ENCODE peak calls at places on chromosome 15, in four cellular contexts. K is IMR-90, F is GM12878, B is K562. Y is an unnamed sample.

GRCh38 chr15:65914981-65915925 is 46.0 kb downstream of the RAB11A start:
- DNase-seq in K (no peak), F (no peak), B (no peak), Y (no peak)

GRCh38 chr15:80929225-80929624 is 60.4 kb downstream of the MESD start:
- DNase-seq in K (peak; percentile 89), F (no peak), B (no peak), Y (no peak)

GRCh38 chr15:35557544-35557943 is 11.6 kb upstream of the DPH6 start:
- DNase-seq in K (peak; percentile 90), F (no peak), B (peak; percentile 87), Y (no peak)

GRCh38 chr15:56772868-56773639 is 39.7 kb upstream of the ZNF280D start:
- DNase-seq in K (peak; percentile 74), F (no peak), B (no peak), Y (no peak)

GRCh38 chr15:31081568-31082250 is 19.8 kb downstream of the TRPM1 start:
- DNase-seq in K (no peak), F (no peak), B (no peak), Y (no peak)

GRCh38 chr15:50977157-50977556 is 68.7 kb downstream of the AP4E1 start:
- DNase-seq in K (peak; percentile 54), F (no peak), B (no peak), Y (no peak)

GRCh38 chr15:49675051-49675450 is 54.2 kb downstream of the DTWD1 start:
- DNase-seq in K (peak; percentile 87), F (no peak), B (no peak), Y (peak; percentile 5)

GRCh38 chr15:99452010-99452409 is 113.8 kb upstream of the MEF2A start:
- DNase-seq in K (no peak), F (no peak), B (no peak), Y (no peak)

GRCh38 chr15:52466134-52466701 is 62.5 kb downstream of the MYO5A start:
- DNase-seq in K (no peak), F (peak; percentile 97), B (no peak), Y (no peak)

GRCh38 chr15:58355965-58356358 is 75.8 kb upstream of the LIPC start:
- DNase-seq in K (no peak), F (no peak), B (no peak), Y (no peak)

GRCh38 chr15:58360421-58361090 is 71.2 kb upstream of the LIPC start:
- DNase-seq in K (no peak), F (no peak), B (no peak), Y (no peak)

GRCh38 chr15:58362262-58362922 is 69.4 kb upstream of the LIPC start:
- DNase-seq in K (no peak), F (no peak), B (no peak), Y (no peak)

GRCh38 chr15:58357529-58358476 is 74.0 kb upstream of the LIPC start:
- DNase-seq in K (peak; percentile 76), F (no peak), B (no peak), Y (peak; percentile 27)

GRCh38 chr15:58361291-58361759 is 70.5 kb upstream of the LIPC start:
- DNase-seq in K (peak; percentile 99), F (no peak), B (no peak), Y (no peak)
- TF ChIP-seq FOS in K (peak; percentile 30), F (no peak), B (no peak), Y (no peak)

DNA sequence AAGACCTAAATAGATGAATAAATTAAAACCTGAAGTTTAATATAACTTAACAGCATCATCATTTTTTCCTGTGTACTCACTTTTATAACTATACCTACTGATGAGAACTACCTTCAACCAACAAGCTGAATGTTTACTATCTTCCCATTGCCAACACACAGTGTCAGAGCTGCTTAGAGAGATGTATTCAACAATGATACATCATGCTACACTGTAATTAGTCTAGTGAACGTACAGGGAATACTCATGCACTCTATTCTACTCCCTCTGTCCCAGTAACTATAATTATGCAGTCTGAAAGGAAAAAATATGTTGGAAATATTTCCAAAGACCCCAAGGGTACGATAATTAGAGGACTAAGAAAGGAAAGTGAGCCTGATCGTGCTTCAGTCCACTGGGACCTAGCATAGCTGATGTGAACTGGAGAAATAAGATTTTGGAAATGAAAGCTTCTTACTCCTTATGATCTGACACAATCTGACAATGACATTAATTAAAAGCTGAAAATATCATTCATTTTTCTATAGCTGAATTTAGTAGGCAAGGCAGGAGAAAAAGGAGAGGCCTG is 36.9 kb upstream of the FSIP1 start:
- DNase-seq in K (no peak), F (no peak), B (no peak), Y (no peak)
- TF ChIP-seq FOS in K (no peak), F (no peak), B (no peak), Y (no peak)

GRCh38 chr15:85624241-85624855 is 170.4 kb downstream of the KLHL25 start:
- DNase-seq in K (no peak), F (no peak), B (no peak), Y (peak; percentile 52)
- TF ChIP-seq FOS in K (no peak), F (no peak), B (no peak), Y (no peak)

GRCh38 chr15:64314456-64314855 is 41.5 kb downstream of the CSNK1G1 start:
- DNase-seq in K (peak; percentile 28), F (no peak), B (no peak), Y (no peak)
- TF ChIP-seq FOS in K (no peak), F (no peak), B (no peak), Y (no peak)

GRCh38 chr15:48415036-48415886 is 84.0 kb downstream of the DUT start:
- DNase-seq in K (peak; percentile 53), F (no peak), B (no peak), Y (peak; percentile 75)

GRCh38 chr15:48411971-48412591 is 80.9 kb downstream of the DUT start:
- DNase-seq in K (no peak), F (no peak), B (no peak), Y (peak; percentile 26)

GRCh38 chr15:48413304-48413703 is 82.1 kb downstream of the DUT start:
- DNase-seq in K (peak; percentile 71), F (no peak), B (no peak), Y (no peak)

GRCh38 chr15:48416301-48416700 is 85.1 kb downstream of the DUT start:
- DNase-seq in K (no peak), F (no peak), B (no peak), Y (no peak)

DNA sequence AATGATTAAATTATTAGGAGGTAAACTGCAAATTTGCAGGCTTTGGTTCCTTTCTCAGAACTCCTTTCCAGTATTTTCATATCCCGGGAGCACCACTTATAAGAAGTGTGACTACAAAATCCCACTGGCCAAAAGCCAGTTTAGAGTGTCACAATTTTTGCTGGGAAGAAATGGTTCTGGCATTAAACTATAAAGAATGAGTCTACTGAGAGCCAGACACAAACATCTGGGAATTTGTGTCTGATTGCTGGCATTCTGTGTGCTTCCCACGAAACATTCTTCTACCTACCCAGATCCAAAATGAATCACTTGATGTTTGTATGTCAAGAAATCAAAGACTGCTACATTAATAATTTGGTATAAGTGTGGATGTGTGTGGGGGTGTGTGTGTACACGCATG is 82.8 kb downstream of the DUT start:
- DNase-seq in K (peak; percentile 68), F (no peak), B (no peak), Y (peak; percentile 28)
- TF ChIP-seq FOS in K (peak; percentile 14), F (no peak), B (no peak), Y (no peak)

DNA sequence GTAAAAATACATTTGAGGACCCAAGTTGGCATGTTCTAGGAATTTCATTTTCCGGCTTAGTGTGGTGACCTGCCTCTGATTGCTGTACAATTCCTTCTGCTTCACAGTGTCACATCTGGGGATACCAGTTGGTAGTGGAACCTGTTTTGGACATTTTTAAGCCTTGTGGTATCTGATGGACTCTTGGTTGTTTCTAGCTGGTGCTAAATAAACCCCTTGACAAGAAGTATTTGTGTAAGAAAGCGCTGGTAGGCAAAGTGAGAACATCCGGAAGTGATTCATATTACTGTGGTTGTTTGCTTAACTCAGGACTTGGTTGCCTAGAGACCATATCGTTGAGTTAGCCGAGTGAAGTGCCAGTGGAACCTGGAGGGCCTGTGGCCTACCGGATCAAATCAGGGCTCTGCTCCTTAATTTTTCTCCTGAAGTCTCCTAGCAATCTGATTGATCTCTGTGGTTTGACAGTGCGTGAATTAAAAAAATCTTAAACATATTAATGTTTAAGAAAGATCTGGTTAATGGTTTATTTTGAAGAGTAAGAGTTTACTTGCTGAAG is 12.8 kb downstream of the IQGAP1 start:
- DNase-seq in K (peak; percentile 96), F (peak; percentile 62), B (peak; percentile 88), Y (peak; percentile 96)
- TF ChIP-seq FOS in K (peak; percentile 84), F (no peak), B (peak; percentile 56), Y (peak; percentile 76)

GRCh38 chr15:89406218-89406716 is 71.6 kb upstream of the POLG start:
- DNase-seq in K (no peak), F (no peak), B (no peak), Y (no peak)

GRCh38 chr15:89406756-89407650 is 72.4 kb upstream of the POLG start:
- DNase-seq in K (no peak), F (no peak), B (no peak), Y (no peak)

GRCh38 chr15:89409993-89410767 is 75.6 kb upstream of the POLG start:
- DNase-seq in K (no peak), F (no peak), B (no peak), Y (no peak)

GRCh38 chr15:89408512-89409183 is 74.0 kb upstream of the POLG start:
- DNase-seq in K (peak; percentile 6), F (no peak), B (no peak), Y (peak; percentile 7)

DNA sequence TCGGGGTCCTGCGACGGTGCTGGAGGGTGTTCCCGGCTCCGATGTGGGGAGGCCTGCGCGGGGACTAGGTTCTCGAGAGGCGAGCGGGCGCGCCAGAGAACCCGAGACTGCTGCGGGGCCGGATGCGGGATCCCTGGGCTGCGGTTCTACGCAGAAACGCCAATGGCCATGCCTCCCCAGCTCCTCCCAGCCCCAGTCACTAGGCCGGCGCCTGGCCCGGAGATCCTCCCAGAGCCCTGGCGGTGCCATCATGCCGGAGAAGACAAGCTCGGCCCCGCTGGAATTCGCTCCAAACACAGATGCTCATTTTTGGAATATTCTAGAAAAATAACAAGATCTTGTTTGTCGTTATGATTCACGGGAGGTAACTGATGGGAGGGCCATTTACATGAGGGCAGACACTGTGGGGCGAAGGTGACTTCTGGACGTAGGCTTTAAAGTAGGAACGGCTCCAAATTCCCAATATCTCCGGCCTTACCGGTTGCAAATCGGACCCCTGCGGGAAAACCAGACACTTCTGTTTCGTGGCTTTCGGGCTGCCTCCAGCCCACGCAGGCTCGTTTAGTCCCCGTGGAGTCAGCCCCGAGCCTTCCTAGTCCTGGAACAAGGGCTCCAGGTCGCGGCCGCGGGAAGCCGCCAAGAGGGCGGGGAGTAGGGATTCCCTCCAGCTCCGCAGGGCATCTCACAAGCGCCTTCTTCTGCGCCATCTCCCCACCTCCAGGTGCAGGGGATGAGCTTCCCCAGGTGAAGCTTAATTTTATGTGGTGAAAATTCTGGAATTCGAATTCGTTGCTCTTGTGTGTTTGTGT is 74.8 kb upstream of the POLG start:
- DNase-seq in K (no peak), F (no peak), B (no peak), Y (no peak)
- TF ChIP-seq FOS in K (no peak), F (no peak), B (no peak), Y (no peak)

GRCh38 chr15:58931985-58932384 is 1.5 kb downstream of the SLTM start:
- DNase-seq in K (peak; percentile 63), F (peak; percentile 23), B (peak; percentile 49), Y (peak; percentile 65)
- TF ChIP-seq FOS in K (no peak), F (no peak), B (no peak), Y (no peak)

Y was measured in endothelial cell of umbilical vein.